ENCODE peak calls at places on chromosomes 5 and 9, in nine cellular contexts. T, O, V, J, Y, U, Z, X and P are unnamed samples.

GRCh38 chr9:7293091-7293490 is 506.5 kb downstream of the DMAC1 start:
- DNase-seq in V (no peak), J (no peak), Z (no peak), T (no peak), Y (no peak), U (no peak), O (no peak), X (no peak), P (no peak)

GRCh38 chr9:94874316-94874715 is 147.8 kb downstream of the AOPEP start:
- DNase-seq in V (peak; percentile 94), Y (peak; percentile 84), T (no peak), X (no peak), U (no peak), J (peak; percentile 82), Z (no peak), O (peak; percentile 88), P (no peak)

GRCh38 chr9:98823666-98824334 is 16.3 kb downstream of the GALNT12 start:
- DNase-seq in V (no peak), Z (no peak), T (no peak), U (no peak), O (peak; percentile 9), X (no peak), Y (no peak), J (no peak), P (no peak)

GRCh38 chr9:138117101-138117750 is 239.6 kb downstream of the CACNA1B start:
- DNase-seq in T (no peak), Z (no peak), J (no peak), U (peak; percentile 11), Y (no peak), O (no peak), X (no peak), V (no peak), P (no peak)

GRCh38 chr9:122197334-122197872 is 31.4 kb downstream of the LHX6 start:
- DNase-seq in U (no peak), T (no peak), J (no peak), O (no peak), Y (no peak), X (no peak), Z (no peak), V (no peak), P (no peak)

GRCh38 chr5:147167529-147167928 is 67.3 kb upstream of the STK32A start:
- DNase-seq in Y (no peak), Z (no peak), O (no peak), V (no peak), U (no peak), J (no peak), T (no peak), X (no peak), P (no peak)

GRCh38 chr5:82640901-82641300 is 362.7 kb upstream of the RPS23 start:
- DNase-seq in V (no peak), T (no peak), O (peak; percentile 1), Z (no peak), Y (no peak), J (peak; percentile 37), U (no peak), X (no peak), P (no peak)

GRCh38 chr9:97440160-97440559 is 28.3 kb downstream of the TDRD7 start:
- DNase-seq in V (no peak), Z (no peak), U (no peak), X (no peak), T (no peak), O (no peak), Y (no peak), J (no peak), P (no peak)

GRCh38 chr9:29211003-29211584 is 1637.8 kb upstream of the C9orf72 start:
- DNase-seq in Z (no peak), X (no peak), O (no peak), V (no peak), U (no peak), Y (no peak), J (no peak), T (no peak), P (no peak)

GRCh38 chr5:136080483-136081180 is 51.8 kb downstream of the TGFBI start:
- DNase-seq in U (peak; percentile 93), Y (peak; percentile 94), V (peak; percentile 88), X (peak; percentile 84), Z (peak; percentile 92), O (peak; percentile 91), J (peak; percentile 97), T (peak; percentile 90), P (peak; percentile 77)

GRCh38 chr5:73564644-73565165 is 734 bp downstream of the ANKRA2 start:
- DNase-seq in Y (no peak), X (no peak), J (peak; percentile 13), T (no peak), Z (no peak), O (peak; percentile 48), V (no peak), U (no peak), P (no peak)

GRCh38 chr9:77440057-77440456 is 208.1 kb downstream of the GNA14 start:
- DNase-seq in X (peak; percentile 75), J (peak; percentile 27), Y (peak; percentile 47), U (peak; percentile 87), V (peak; percentile 51), T (no peak), Z (no peak), O (peak; percentile 64), P (peak; percentile 99)

DNA sequence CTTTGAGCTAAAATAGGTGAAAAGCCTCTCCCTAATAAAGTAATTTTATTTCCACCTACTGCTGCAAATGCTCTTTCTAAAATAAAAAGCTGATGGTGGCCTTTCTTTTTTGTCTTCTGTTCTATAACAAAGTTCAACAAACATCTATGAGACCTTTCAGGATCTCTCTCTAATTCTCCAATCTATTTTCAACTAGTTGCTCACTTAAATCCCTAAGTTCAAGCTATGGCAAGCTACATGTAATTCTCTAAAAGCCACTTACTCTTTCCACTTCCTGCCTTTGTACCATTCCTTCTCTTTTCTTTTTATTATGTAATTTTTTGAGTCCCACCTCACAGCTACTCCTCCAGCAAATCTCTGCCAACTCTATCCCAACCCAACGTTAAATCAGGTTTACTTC is 20.9 kb downstream of the CHD1 start:
- DNase-seq in Z (no peak), V (no peak), Y (no peak), J (no peak), T (no peak), O (no peak), U (no peak), X (no peak), P (no peak)
- H3K27ac ChIP-seq in Z (no peak overlapping the region), V (no peak overlapping the region), Y (no peak overlapping the region), J (no peak overlapping the region), T (no peak overlapping the region), O (no peak overlapping the region), U (no peak overlapping the region), X (no peak overlapping the region), P (no peak overlapping the region)

GRCh38 chr9:22055090-22055489 is 46.0 kb upstream of the CDKN2B start:
- DNase-seq in V (no peak), O (no peak), Z (no peak), J (no peak), Y (peak; percentile 28), X (no peak), U (no peak), T (no peak), P (no peak)
- H3K4me1 ChIP-seq in V (peaks cover 30% of the 10 kb centered on the region), O (peaks cover 20% of the 10 kb centered on the region), Z (no peaks in the 10 kb centered on the region), J (no peaks in the 10 kb centered on the region), Y (no peaks in the 10 kb centered on the region), X (no peaks in the 10 kb centered on the region), U (peaks cover 2% of the 10 kb centered on the region), T (no peaks in the 10 kb centered on the region), P (no peaks in the 10 kb centered on the region)

GRCh38 chr5:132414634-132415377 is 45.3 kb downstream of the SLC22A5 start:
- DNase-seq in O (peak; percentile 56), X (peak; percentile 40), V (peak; percentile 77), Y (no peak), Z (no peak), T (peak; percentile 62), J (peak; percentile 59), U (no peak), P (no peak)
- H3K27ac ChIP-seq in O (peak overlapping the region; percentile 39), X (peak overlapping the region; percentile 65), V (peak overlapping the region; percentile 30), Y (no peak overlapping the region), Z (peak overlapping the region; percentile 98), T (peak overlapping the region; percentile 87), J (no peak overlapping the region), U (no peak overlapping the region), P (no peak overlapping the region)

DNA sequence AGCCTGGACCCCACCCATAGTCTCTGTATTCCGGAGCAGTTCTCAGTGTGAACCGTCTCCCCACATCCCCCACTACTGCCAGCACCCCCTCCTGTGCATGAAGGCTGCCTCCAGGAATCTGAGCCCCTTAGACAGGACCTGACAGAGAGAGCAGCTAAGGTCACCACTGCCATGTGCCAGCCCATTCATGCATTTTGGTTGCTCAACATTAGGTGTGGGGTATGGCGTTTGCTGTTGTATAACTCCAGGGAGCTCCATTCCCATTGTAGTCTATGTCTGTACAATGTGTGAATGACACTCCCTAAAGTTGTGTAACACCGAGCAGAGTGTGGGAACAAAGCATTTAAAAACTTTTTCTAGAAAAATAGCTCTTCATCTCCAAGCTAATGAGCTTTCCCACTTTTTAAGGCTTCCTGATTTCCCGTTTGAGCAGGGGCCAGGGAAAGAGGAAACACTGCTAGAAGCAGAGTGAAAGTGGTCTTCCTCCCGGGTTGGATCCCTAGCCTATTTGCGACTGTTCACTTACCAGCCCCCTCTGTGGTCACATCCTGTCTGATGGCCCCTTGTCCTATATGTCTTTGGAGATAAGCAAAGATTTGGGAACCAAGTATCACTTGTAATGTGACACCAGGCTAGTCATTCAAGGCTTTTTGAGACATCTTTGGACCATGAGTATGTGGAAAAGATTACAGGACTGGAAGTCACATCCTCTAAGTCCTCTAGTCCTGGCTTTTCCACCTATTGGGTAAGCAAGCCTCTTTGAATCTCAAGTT is 5.9 kb downstream of the DNAJB5 start:
- DNase-seq in X (no peak), J (peak; percentile 91), Z (no peak), U (no peak), Y (peak; percentile 55), T (peak; percentile 38), O (peak; percentile 87), V (peak; percentile 41), P (no peak)
- H3K4me1 ChIP-seq in X (peaks cover 26% of the 10 kb centered on the region), J (peaks cover 60% of the 10 kb centered on the region), Z (peaks cover 45% of the 10 kb centered on the region), U (peaks cover 36% of the 10 kb centered on the region), Y (peaks cover 40% of the 10 kb centered on the region), T (peaks cover 45% of the 10 kb centered on the region), O (peaks cover 62% of the 10 kb centered on the region), V (peaks cover 56% of the 10 kb centered on the region), P (peaks cover 33% of the 10 kb centered on the region)